ENCODE peak calls at places on chromosomes 3 and 15, in four cellular contexts. One of them, this sample, is unnamed.

GRCh38 chr3:159765025-159765859 is 223.4 kb upstream of the IL12A start:
- DNase-seq in AG09309: peak; percentile 98
- DNase-seq in choroid plexus epithelial cell: peak; percentile 97
- DNase-seq in GM12865: no peak
- DNase-seq in this sample: peak; percentile 93

GRCh38 chr15:85523530-85523929 is 143.1 kb downstream of the AKAP13 start:
- DNase-seq in choroid plexus epithelial cell: no peak
- DNase-seq in GM12865: no peak
- DNase-seq in AG09309: no peak
- DNase-seq in this sample: no peak

GRCh38 chr15:54803139-54803808 is 393.5 kb downstream of the RSL24D1 start:
- DNase-seq in choroid plexus epithelial cell: no peak
- DNase-seq in AG09309: no peak
- DNase-seq in GM12865: peak; percentile 37
- DNase-seq in this sample: peak; percentile 2

GRCh38 chr3:156693166-156693565 is 18.8 kb downstream of the TIPARP start:
- DNase-seq in AG09309: no peak
- DNase-seq in GM12865: no peak
- DNase-seq in choroid plexus epithelial cell: peak; percentile 59
- DNase-seq in this sample: peak; percentile 80

GRCh38 chr3:159839561-159840379 is 148.9 kb upstream of the IL12A start:
- DNase-seq in choroid plexus epithelial cell: no peak
- DNase-seq in AG09309: no peak
- DNase-seq in GM12865: no peak
- DNase-seq in this sample: no peak

GRCh38 chr3:63948995-63949394 is 36.8 kb upstream of the SCAANT1 start:
- DNase-seq in choroid plexus epithelial cell: peak; percentile 84
- DNase-seq in GM12865: no peak
- DNase-seq in AG09309: no peak
- DNase-seq in this sample: peak; percentile 83

GRCh38 chr3:186596568-186597287 is 16.1 kb upstream of the AHSG start:
- DNase-seq in choroid plexus epithelial cell: peak; percentile 62
- DNase-seq in AG09309: no peak
- DNase-seq in GM12865: no peak
- DNase-seq in this sample: peak; percentile 14

GRCh38 chr15:75203017-75203907 is 1.6 kb downstream of the C15orf39 start:
- DNase-seq in choroid plexus epithelial cell: peak; percentile 18
- DNase-seq in AG09309: no peak
- DNase-seq in GM12865: no peak
- DNase-seq in this sample: peak; percentile 37

GRCh38 chr3:52385157-52385556 is 59.7 kb downstream of the SEMA3G start:
- DNase-seq in GM12865: peak; percentile 77
- DNase-seq in AG09309: no peak
- DNase-seq in choroid plexus epithelial cell: peak; percentile 57
- DNase-seq in this sample: peak; percentile 45

GRCh38 chr3:72234394-72234793 is 449.4 kb upstream of the PROK2 start:
- DNase-seq in choroid plexus epithelial cell: peak; percentile 76
- DNase-seq in AG09309: peak; percentile 76
- DNase-seq in GM12865: no peak
- DNase-seq in this sample: peak; percentile 90

GRCh38 chr15:89898628-89899302 is 5.0 kb upstream of the AP3S2 start:
- DNase-seq in AG09309: no peak
- DNase-seq in GM12865: peak; percentile 82
- DNase-seq in choroid plexus epithelial cell: peak; percentile 74
- DNase-seq in this sample: peak; percentile 57

GRCh38 chr3:72563690-72564370 is 284.4 kb downstream of the SHQ1 start:
- DNase-seq in GM12865: no peak
- DNase-seq in AG09309: no peak
- DNase-seq in choroid plexus epithelial cell: no peak
- DNase-seq in this sample: no peak

GRCh38 chr15:66292261-66293084 is 895 bp upstream of the DIS3L start:
- DNase-seq in choroid plexus epithelial cell: no peak
- DNase-seq in GM12865: no peak
- DNase-seq in AG09309: no peak
- DNase-seq in this sample: no peak

GRCh38 chr3:148075829-148076716 is 621.6 kb upstream of the AGTR1 start:
- DNase-seq in choroid plexus epithelial cell: peak; percentile 92
- DNase-seq in GM12865: peak; percentile 19
- DNase-seq in AG09309: peak; percentile 52
- DNase-seq in this sample: peak; percentile 76

GRCh38 chr3:170463011-170463410 is 44.3 kb downstream of the CLDN11 start:
- DNase-seq in AG09309: no peak
- DNase-seq in choroid plexus epithelial cell: no peak
- DNase-seq in GM12865: no peak
- DNase-seq in this sample: no peak

GRCh38 chr3:148789156-148789555 is 38.5 kb upstream of the CPB1 start:
- DNase-seq in GM12865: no peak
- DNase-seq in AG09309: no peak
- DNase-seq in choroid plexus epithelial cell: peak; percentile 55
- DNase-seq in this sample: no peak

DNA sequence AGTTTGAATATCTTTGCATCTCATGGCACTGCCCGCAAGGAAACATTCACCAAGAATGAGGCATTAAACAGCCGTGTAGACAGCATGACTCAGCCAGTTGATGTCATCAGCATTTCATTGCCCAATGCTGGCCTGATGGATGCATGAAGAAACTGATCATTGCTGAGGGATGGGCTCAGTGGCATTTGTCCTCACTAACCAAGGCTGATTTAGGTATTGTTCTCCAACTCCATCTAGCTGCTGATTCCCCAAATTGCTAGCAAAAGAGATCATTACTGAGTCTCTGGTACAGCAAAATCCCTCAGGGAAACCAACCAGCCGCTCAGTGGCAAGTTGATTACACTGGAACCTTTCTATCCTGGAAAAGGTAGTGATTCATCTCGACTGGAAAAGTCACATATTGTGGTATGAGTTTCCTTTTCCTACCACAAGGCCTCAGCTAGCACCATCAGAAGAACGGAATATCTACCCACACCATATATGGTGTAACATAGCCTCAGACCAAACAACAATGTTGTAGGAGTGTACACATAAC is 186.5 kb upstream of the GAP43 start:
- DNase-seq in AG09309: peak; percentile 95
- DNase-seq in GM12865: no peak
- DNase-seq in choroid plexus epithelial cell: peak; percentile 94
- DNase-seq in this sample: peak; percentile 88
- TF ChIP-seq CTCF in AG09309: peak; percentile 56
- TF ChIP-seq CTCF in GM12865: no peak
- TF ChIP-seq CTCF in choroid plexus epithelial cell: peak; percentile 70
- TF ChIP-seq CTCF in this sample: peak; percentile 58

GRCh38 chr15:71098920-71099319 is 16.4 kb upstream of the THSD4 start:
- DNase-seq in AG09309: no peak
- DNase-seq in GM12865: no peak
- DNase-seq in choroid plexus epithelial cell: no peak
- DNase-seq in this sample: no peak
- TF ChIP-seq CTCF in AG09309: no peak
- TF ChIP-seq CTCF in GM12865: no peak
- TF ChIP-seq CTCF in choroid plexus epithelial cell: peak; percentile 20
- TF ChIP-seq CTCF in this sample: no peak

GRCh38 chr15:67839358-67839928 is 402 bp downstream of the RNU6-1 start:
- DNase-seq in AG09309: no peak
- DNase-seq in GM12865: no peak
- DNase-seq in choroid plexus epithelial cell: peak; percentile 57
- DNase-seq in this sample: peak; percentile 43

GRCh38 chr15:67836955-67837354 is 2.9 kb downstream of the RNU6-1 start:
- DNase-seq in GM12865: no peak
- DNase-seq in choroid plexus epithelial cell: no peak
- DNase-seq in AG09309: no peak
- DNase-seq in this sample: no peak

GRCh38 chr15:67840747-67841634 is 1.1 kb upstream of the RNU6-1 start:
- DNase-seq in choroid plexus epithelial cell: peak; percentile 55
- DNase-seq in GM12865: peak; percentile 50
- DNase-seq in AG09309: no peak
- DNase-seq in this sample: peak; percentile 50

GRCh38 chr15:67839929-67840746 is at the start of gene RNU6-1:
- DNase-seq in choroid plexus epithelial cell: peak; percentile 94
- DNase-seq in GM12865: peak; percentile 97
- DNase-seq in AG09309: peak; percentile 78
- DNase-seq in this sample: peak; percentile 95

GRCh38 chr15:67838789-67839332 is 984 bp downstream of the RNU6-1 start:
- DNase-seq in AG09309: no peak
- DNase-seq in choroid plexus epithelial cell: peak; percentile 57
- DNase-seq in GM12865: no peak
- DNase-seq in this sample: peak; percentile 49
- TF ChIP-seq CTCF in AG09309: no peak
- TF ChIP-seq CTCF in choroid plexus epithelial cell: no peak
- TF ChIP-seq CTCF in GM12865: no peak
- TF ChIP-seq CTCF in this sample: no peak

DNA sequence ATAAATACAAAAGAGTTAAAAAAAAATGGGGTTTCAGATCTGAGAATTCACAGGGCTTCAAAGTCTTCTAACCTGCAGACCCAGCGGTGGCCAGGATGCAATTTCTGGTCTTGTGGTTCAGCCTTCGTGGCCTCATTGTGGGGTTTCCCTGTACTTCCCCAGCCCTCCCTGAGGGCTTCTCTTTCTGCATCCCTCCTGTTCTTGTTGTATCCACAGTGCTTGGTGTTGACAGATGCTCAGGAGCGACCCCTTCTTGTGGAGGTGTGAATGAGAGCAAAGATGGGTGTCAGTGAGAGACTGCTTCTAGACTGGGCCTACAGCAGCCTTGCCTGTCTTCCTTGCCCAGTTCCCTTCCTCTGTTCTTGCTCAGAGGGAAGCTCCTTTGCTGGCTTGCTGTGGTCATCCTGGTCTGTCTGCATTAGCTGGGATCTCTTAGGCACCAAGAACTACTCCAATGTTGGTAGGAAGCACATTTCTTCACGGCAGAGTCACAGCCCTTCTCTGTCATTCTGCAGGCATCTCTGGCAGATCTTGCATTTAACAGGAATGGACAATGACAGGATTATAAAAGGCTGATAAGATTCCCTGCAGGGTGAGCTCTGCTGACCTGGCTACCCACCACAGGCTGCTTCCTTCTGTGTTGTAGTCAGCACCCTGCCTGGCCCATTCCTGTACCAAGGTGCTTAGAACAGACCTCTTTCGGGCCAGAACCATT is 317.8 kb upstream of the C2CD4B start:
- DNase-seq in GM12865: peak; percentile 85
- DNase-seq in choroid plexus epithelial cell: peak; percentile 47
- DNase-seq in AG09309: peak; percentile 11
- DNase-seq in this sample: peak; percentile 37
- TF ChIP-seq CTCF in GM12865: peak; percentile 54
- TF ChIP-seq CTCF in choroid plexus epithelial cell: peak; percentile 51
- TF ChIP-seq CTCF in AG09309: peak; percentile 52
- TF ChIP-seq CTCF in this sample: peak; percentile 33

This sample was measured in cardiac fibroblast.